ENCODE peak calls at places on chromosomes 2 and 18, in eight cellular contexts. Z, M, K, X, R, B, O and E are unnamed samples.

GRCh38 chr2:66874411-66874810 is 439.5 kb downstream of the MEIS1 start:
- DNase-seq in O (no peak), M (no peak), X (peak), B (no peak), K (no peak), Z (no peak), R (no peak), E (no peak)

GRCh38 chr2:222774941-222775340 is 85.9 kb upstream of the ACSL3 start:
- DNase-seq in M (no peak), Z (peak), O (no peak), R (no peak), B (no peak), X (no peak), K (no peak), E (no peak)

GRCh38 chr2:218964041-218964771 is 4.7 kb downstream of the CDK5R2 start:
- DNase-seq in M (no peak), X (peak), Z (peak), B (no peak), K (no peak), R (no peak), O (peak), E (peak)

GRCh38 chr18:54822872-54823845 is 5.1 kb upstream of the RAB27B start:
- DNase-seq in O (no peak), X (peak), K (peak), Z (peak), R (no peak), B (no peak), M (no peak), E (no peak)

GRCh38 chr2:70927641-70928040 is 8.1 kb upstream of the ATP6V1B1 start:
- DNase-seq in R (no peak), Z (no peak), O (no peak), K (no peak), B (no peak), M (no peak), X (no peak), E (no peak)

GRCh38 chr18:78153362-78153761 is 826.3 kb upstream of the SALL3 start:
- DNase-seq in X (no peak), O (no peak), B (no peak), M (no peak), K (no peak), Z (no peak), R (no peak), E (no peak)

GRCh38 chr2:240248981-240249422 is 108.5 kb upstream of the OTOS start:
- DNase-seq in M (no peak), B (no peak), O (no peak), K (no peak), X (no peak), Z (no peak), R (no peak), E (no peak)

GRCh38 chr2:140354544-140354943 is 1574.4 kb upstream of the NXPH2 start:
- DNase-seq in X (no peak), B (no peak), Z (no peak), K (no peak), O (no peak), M (no peak), R (no peak), E (no peak)

GRCh38 chr18:36329684-36330434 is 32.3 kb downstream of the FHOD3 start:
- DNase-seq in K (no peak), R (no peak), B (no peak), Z (no peak), M (no peak), X (peak), O (no peak), E (no peak)

GRCh38 chr2:173050684-173051083 is 25.0 kb upstream of the MAP3K20 start:
- DNase-seq in B (no peak), Z (no peak), O (peak), M (no peak), X (no peak), R (no peak), K (no peak), E (no peak)

GRCh38 chr2:101012706-101013181 is 10.7 kb downstream of the RPL31 start:
- DNase-seq in O (no peak), K (no peak), Z (no peak), R (no peak), M (peak), X (peak), B (peak), E (peak)

GRCh38 chr18:48896875-48897511 is 53.8 kb downstream of the SMAD7 start:
- DNase-seq in M (peak), K (peak), Z (peak), X (peak), R (no peak), B (no peak), O (no peak), E (peak)

GRCh38 chr18:55435592-55435991 is 152.4 kb downstream of the TCF4 start:
- DNase-seq in K (no peak), B (no peak), M (no peak), O (no peak), Z (no peak), R (no peak), X (no peak), E (no peak)

GRCh38 chr18:49656098-49656591 is 94.3 kb downstream of the LIPG start:
- DNase-seq in K (no peak), Z (peak), M (no peak), R (no peak), B (no peak), O (peak), X (peak), E (no peak)

GRCh38 chr2:177268901-177269300 is 4.4 kb upstream of the NFE2L2 start:
- DNase-seq in B (no peak), X (no peak), M (no peak), O (no peak), K (no peak), Z (no peak), R (no peak), E (no peak)

GRCh38 chr2:27735263-27735904 is 36.1 kb upstream of the MRPL33 start:
- DNase-seq in B (peak), K (peak), O (no peak), R (peak), M (peak), Z (no peak), X (peak), E (no peak)

GRCh38 chr2:207258191-207258991 is 92.6 kb upstream of the KLF7 start:
- DNase-seq in O (peak), M (no peak), K (peak), X (peak), B (no peak), Z (peak), R (peak), E (peak)

GRCh38 chr2:220033546-220033945 is 406.1 kb downstream of the SLC4A3 start:
- DNase-seq in K (no peak), R (no peak), O (no peak), Z (no peak), B (no peak), X (peak), M (no peak), E (no peak)

GRCh38 chr2:180222642-180223041 is 215.5 kb upstream of the CWC22 start:
- DNase-seq in K (no peak), X (peak), Z (no peak), B (no peak), M (no peak), R (no peak), O (peak), E (no peak)

GRCh38 chr2:22124003-22124402 is 1000.2 kb downstream of the TDRD15 start:
- DNase-seq in M (no peak), Z (peak), R (no peak), B (no peak), K (no peak), X (no peak), O (no peak), E (peak)

GRCh38 chr2:77147154-77147553 is 375.0 kb downstream of the LRRTM4 start:
- DNase-seq in M (no peak), O (no peak), B (no peak), X (no peak), Z (peak), R (no peak), K (no peak), E (no peak)

GRCh38 chr2:70133521-70134348 is 46.5 kb downstream of the PCBP1 start:
- DNase-seq in O (no peak), B (no peak), Z (peak), X (no peak), M (no peak), K (no peak), R (peak), E (peak)

GRCh38 chr18:45275367-45276113 is 339.7 kb upstream of the SLC14A2 start:
- DNase-seq in M (no peak), B (peak), R (no peak), Z (no peak), O (no peak), K (no peak), X (peak), E (peak)

GRCh38 chr2:37670378-37671012 is 947 bp downstream of the CDC42EP3 start:
- DNase-seq in K (no peak), B (no peak), X (no peak), R (no peak), M (no peak), O (no peak), Z (no peak), E (no peak)

GRCh38 chr18:25650201-25650941 is 298.4 kb upstream of the ZNF521 start:
- DNase-seq in M (no peak), Z (peak), X (peak), R (no peak), O (no peak), K (no peak), B (no peak), E (no peak)

GRCh38 chr2:143282684-143283083 is 153.5 kb downstream of the ARHGAP15 start:
- DNase-seq in X (no peak), Z (no peak), O (no peak), B (no peak), R (no peak), K (no peak), M (peak), E (peak)

GRCh38 chr2:235460548-235461047 is 33.2 kb upstream of the AGAP1 start:
- DNase-seq in B (no peak), O (no peak), Z (no peak), M (no peak), X (no peak), K (no peak), R (no peak), E (no peak)

GRCh38 chr2:164689020-164689419 is 67.7 kb upstream of the GRB14 start:
- DNase-seq in K (no peak), M (no peak), R (peak), B (no peak), Z (no peak), X (no peak), O (no peak), E (no peak)